ENCODE peak calls at places on chromosome 14, in four cellular contexts. X is HCT116, V is mammary epithelial cell, P is neuronal stem cell. K is an unnamed sample.

GRCh38 chr14:74816124-74816523 is 53.0 kb downstream of the YLPM1 start:
- DNase-seq in P (no peak), V (no peak), X (no peak), K (no peak)

GRCh38 chr14:55121146-55121545 is 7.9 kb upstream of the LGALS3 start:
- DNase-seq in V (no peak), X (no peak), P (no peak), K (no peak)

GRCh38 chr14:32230695-32231280 is 27.7 kb upstream of the RNU6-8 start:
- DNase-seq in V (peak; percentile 64), X (no peak), P (no peak), K (no peak)

GRCh38 chr14:56046546-56046945 is 71.7 kb upstream of the PELI2 start:
- DNase-seq in X (no peak), V (no peak), P (no peak), K (no peak)

GRCh38 chr14:74647061-74647833 is 35.2 kb upstream of the LTBP2 start:
- DNase-seq in P (no peak), X (no peak), V (no peak), K (no peak)

GRCh38 chr14:34053666-34054065 is 102.8 kb upstream of the EGLN3 start:
- DNase-seq in V (peak; percentile 21), X (no peak), P (no peak), K (peak; percentile 53)

GRCh38 chr14:79712302-79712950 is 498.9 kb downstream of the DIO2 start:
- DNase-seq in P (no peak), X (no peak), V (no peak), K (no peak)

GRCh38 chr14:34059925-34060746 is 109.3 kb upstream of the EGLN3 start:
- DNase-seq in X (no peak), V (peak; percentile 71), P (peak; percentile 66), K (peak; percentile 67)

GRCh38 chr14:73227812-73228781 is 9.2 kb upstream of the PAPLN start:
- DNase-seq in P (no peak), V (peak; percentile 82), X (no peak), K (peak; percentile 96)

GRCh38 chr14:42961509-42961908 is 1354.8 kb downstream of the LRFN5 start:
- DNase-seq in X (no peak), V (no peak), P (no peak), K (no peak)

GRCh38 chr14:64149921-64150320 is 144.2 kb downstream of the ESR2 start:
- DNase-seq in V (no peak), P (no peak), X (no peak), K (no peak)

GRCh38 chr14:100271247-100271939 is 32.4 kb downstream of the YY1 start:
- DNase-seq in P (no peak), X (no peak), V (peak; percentile 24), K (peak; percentile 61)

GRCh38 chr14:101962503-101962874 is 1.9 kb upstream of the DYNC1H1 start:
- DNase-seq in P (no peak), V (peak; percentile 69), X (peak; percentile 21), K (no peak)

GRCh38 chr14:42469637-42470426 is 863.2 kb downstream of the LRFN5 start:
- DNase-seq in V (no peak), X (no peak), P (no peak), K (no peak)

GRCh38 chr14:88950069-88950468 is 125.6 kb downstream of the TTC8 start:
- DNase-seq in X (no peak), V (no peak), P (no peak), K (no peak)

GRCh38 chr14:20327005-20327869 is 5.8 kb downstream of the CCNB1IP1 start:
- DNase-seq in P (peak; percentile 45), X (peak; percentile 58), V (peak; percentile 50), K (peak; percentile 75)

GRCh38 chr14:75985618-75986438 is at the start of gene IFT43:
- DNase-seq in X (peak; percentile 60), P (peak; percentile 76), V (peak; percentile 75), K (peak; percentile 83)

GRCh38 chr14:92686411-92686762 is 62.0 kb downstream of the LGMN start:
- DNase-seq in P (no peak), X (no peak), V (no peak), K (no peak)

GRCh38 chr14:35416108-35416750 is 11.7 kb upstream of the NFKBIA start:
- DNase-seq in X (no peak), P (no peak), V (no peak), K (no peak)

GRCh38 chr14:101074124-101075024 is 170.9 kb upstream of the RTL1 start:
- DNase-seq in V (no peak), X (no peak), P (no peak), K (no peak)

GRCh38 chr14:36818794-36819384 is 157.2 kb downstream of the PAX9 start:
- DNase-seq in V (peak; percentile 21), X (no peak), P (peak; percentile 37), K (no peak)

GRCh38 chr14:63174760-63175191 is 29.5 kb upstream of the RHOJ start:
- DNase-seq in V (peak; percentile 91), X (peak; percentile 12), P (peak; percentile 44), K (peak; percentile 96)

GRCh38 chr14:61322799-61323290 is 1.5 kb downstream of the PRKCH start:
- DNase-seq in V (peak; percentile 90), P (no peak), X (peak; percentile 66), K (peak; percentile 80)

GRCh38 chr14:45198551-45198950 is 54.5 kb downstream of the MIS18BP1 start:
- DNase-seq in V (peak; percentile 77), X (no peak), P (no peak), K (no peak)

GRCh38 chr14:39302124-39302810 is 68.6 kb downstream of the MIA2 start:
- DNase-seq in P (no peak), X (no peak), V (no peak), K (peak; percentile 4)

GRCh38 chr14:78184151-78184550 is 14.0 kb downstream of the NRXN3 start:
- DNase-seq in X (no peak), V (no peak), P (no peak), K (no peak)

GRCh38 chr14:29798078-29798477 is 129.6 kb downstream of the PRKD1 start:
- DNase-seq in V (no peak), P (no peak), X (no peak), K (no peak)

GRCh38 chr14:88470542-88471440 is 84.0 kb downstream of the PTPN21 start:
- DNase-seq in P (no peak), X (no peak), V (peak; percentile 50), K (no peak)

GRCh38 chr14:72776701-72777255 is 117.1 kb downstream of the DPF3 start:
- DNase-seq in V (no peak), X (no peak), P (no peak), K (no peak)

GRCh38 chr14:52049271-52049670 is 19.6 kb downstream of the NID2 start:
- DNase-seq in P (no peak), V (no peak), X (no peak), K (no peak)

GRCh38 chr14:105927094-105927475 is 400.7 kb downstream of the TMEM121 start:
- DNase-seq in X (no peak), P (no peak), V (no peak), K (no peak)

GRCh38 chr14:51277753-51278415 is 37.8 kb downstream of the TMX1 start:
- DNase-seq in P (no peak), V (no peak), X (no peak), K (no peak)

GRCh38 chr14:81285250-81285649 is 64.5 kb upstream of the GTF2A1 start:
- DNase-seq in X (no peak), P (no peak), V (no peak), K (no peak)

GRCh38 chr14:92499216-92499615 is 14.4 kb upstream of the RIN3 start:
- DNase-seq in X (no peak), V (no peak), P (no peak), K (no peak)

DNA sequence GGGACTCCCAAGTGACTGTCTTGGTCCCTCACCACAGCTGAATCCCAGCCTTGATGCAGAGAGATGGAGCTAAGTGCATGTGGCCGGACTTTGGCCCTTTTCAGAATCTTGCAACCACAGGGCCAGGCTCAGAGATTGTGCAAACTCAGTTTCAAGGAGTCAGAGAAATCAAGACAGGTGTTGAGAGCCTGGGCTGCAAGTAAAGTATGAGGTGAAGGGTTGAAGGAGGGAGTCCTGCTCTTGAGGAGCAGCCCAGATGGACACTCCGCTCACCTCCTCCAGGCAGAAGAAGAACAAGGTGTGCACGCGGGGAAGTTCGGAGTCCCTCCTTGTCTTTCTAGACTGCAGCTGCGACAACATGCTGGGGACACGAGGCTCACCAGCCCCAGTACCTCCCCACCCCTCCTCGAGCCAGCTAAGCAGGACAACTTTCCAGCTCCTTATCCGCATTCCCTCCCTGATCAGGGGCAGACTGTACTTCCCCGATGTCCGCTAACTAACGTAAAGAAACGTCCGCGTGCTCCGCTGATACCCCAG is 6.4 kb upstream of the BMP4 start:
- DNase-seq in P (no peak), V (no peak), X (no peak), K (no peak)
- H3K4me2 ChIP-seq in P (peak overlapping the region; percentile 93), V (peak overlapping the region; percentile 98), X (peak overlapping the region; percentile 65), K (peak overlapping the region; percentile 28)

GRCh38 chr14:69315302-69315701 is 55.3 kb downstream of the GALNT16 start:
- DNase-seq in V (no peak), X (no peak), P (no peak), K (no peak)
- H3K4me2 ChIP-seq in V (no peak overlapping the region), X (no peak overlapping the region), P (no peak overlapping the region), K (no peak overlapping the region)

DNA sequence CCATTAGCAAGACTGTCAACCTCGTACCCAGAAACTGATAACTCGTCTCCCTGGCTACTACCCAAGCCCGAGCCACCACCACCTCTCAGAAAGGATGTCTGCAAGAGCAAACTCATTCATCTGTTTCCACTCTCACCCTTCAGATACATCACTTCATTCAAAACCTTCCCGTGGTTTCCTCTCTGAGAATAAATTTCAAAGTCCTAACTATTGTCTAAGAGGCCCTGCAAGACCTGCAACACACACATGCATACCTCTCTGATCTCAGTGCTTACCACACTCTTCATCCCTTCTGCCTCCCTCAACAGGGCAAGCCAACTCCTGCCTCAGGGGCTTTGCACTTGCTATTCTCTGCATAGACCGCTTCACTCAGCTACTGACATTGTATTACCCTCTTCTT is 40.6 kb downstream of the PPP1R13B start:
- DNase-seq in V (no peak), P (no peak), X (no peak), K (no peak)
- H3K4me2 ChIP-seq in V (no peak overlapping the region), P (no peak overlapping the region), X (no peak overlapping the region), K (no peak overlapping the region)

DNA sequence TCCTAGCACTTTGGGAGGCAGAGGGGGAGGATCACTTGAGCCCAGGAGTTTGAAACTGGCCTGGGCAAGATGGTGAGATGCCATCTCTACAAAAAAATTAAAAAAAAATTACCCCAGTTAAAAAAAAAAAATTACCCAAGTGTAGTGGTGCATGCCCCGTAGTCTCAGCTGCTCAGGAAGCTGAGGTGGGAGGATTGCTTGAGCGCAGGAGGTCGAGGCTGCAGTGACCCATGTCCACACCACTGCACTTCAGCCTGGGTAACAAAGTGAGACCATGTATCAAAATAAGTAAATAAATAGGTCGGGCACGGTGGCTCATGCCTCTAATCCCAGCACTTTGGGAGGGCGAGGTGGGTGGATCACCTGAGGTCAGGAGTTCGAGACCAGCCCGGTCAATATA is 128.8 kb downstream of the VRK1 start:
- DNase-seq in X (no peak), V (no peak), P (no peak), K (no peak)
- H3K4me2 ChIP-seq in X (no peak overlapping the region), V (no peak overlapping the region), P (no peak overlapping the region), K (no peak overlapping the region)

GRCh38 chr14:96268426-96269358 is 12.7 kb downstream of the BDKRB1 start:
- DNase-seq in X (no peak), P (no peak), V (peak; percentile 99), K (no peak)
- H3K4me2 ChIP-seq in X (no peak overlapping the region), P (no peak overlapping the region), V (peak overlapping the region; percentile 30), K (no peak overlapping the region)

GRCh38 chr14:23612354-23612732 is 23.8 kb upstream of the DHRS2 start:
- DNase-seq in P (no peak), X (no peak), V (no peak), K (no peak)
- H3K4me2 ChIP-seq in P (no peak overlapping the region), X (no peak overlapping the region), V (no peak overlapping the region), K (no peak overlapping the region)

GRCh38 chr14:93952829-93953228 is 23.5 kb downstream of the ASB2 start:
- DNase-seq in V (no peak), P (no peak), X (no peak), K (no peak)
- H3K4me2 ChIP-seq in V (no peak overlapping the region), P (no peak overlapping the region), X (peak overlapping the region; percentile 24), K (no peak overlapping the region)